ENCODE peak calls at places on chromosomes 4 and X, in five cellular contexts. Q is stimulated activated CD4-positive, alpha-beta T cell treated with anti-CD3 and anti-CD28 coated beads, Interleukin-4, amount 100 ng/mL, for 24 hours; X is natural killer cell treated with Interleukin-12 subunit alpha and Interleukin-12 subunit beta and Interleukin-15 and Interleukin-18, amount 100 ng/mL, for 72 hours; M is activated T-helper 1 cell treated with anti-CD3 and anti-CD28 coated beads, Interleukin-2, amount 50 U/mL, for 16 hours; F is lower lobe of right lung. B is an unnamed sample.

GRCh38 chr4:25813705-25814104 is 49.1 kb downstream of the SEL1L3 start:
- DNase-seq in Q (no peak), X (no peak), M (no peak), F (no peak), B (no peak)

GRCh38 chrX:38807873-38808272 is 6.6 kb downstream of the MID1IP1 start:
- DNase-seq in Q (no peak), X (no peak), M (no peak), F (no peak), B (no peak)

GRCh38 chr4:37244583-37245390 is at the start of gene NWD2:
- DNase-seq in Q (no peak), X (no peak), M (no peak), F (peak), B (peak)

GRCh38 chr4:110062166-110062565 is 136.2 kb downstream of the ELOVL6 start:
- DNase-seq in Q (no peak), X (no peak), M (no peak), F (no peak), B (no peak)

GRCh38 chrX:110282922-110283321 is 35.0 kb downstream of the AMMECR1 start:
- DNase-seq in Q (no peak), X (no peak), M (no peak), F (no peak), B (no peak)

GRCh38 chrX:33726281-33727160 is 405.6 kb downstream of the FAM47A start:
- DNase-seq in Q (no peak), X (no peak), M (no peak), F (peak), B (no peak)

GRCh38 chr4:72505314-72505744 is 63.7 kb downstream of the ADAMTS3 start:
- DNase-seq in Q (no peak), X (no peak), M (no peak), F (no peak), B (peak)

GRCh38 chr4:142091085-142091513 is 454.7 kb downstream of the IL15 start:
- DNase-seq in Q (no peak), X (no peak), M (no peak), F (no peak), B (no peak)

GRCh38 chrX:17579021-17579420 is 158.3 kb upstream of the SCML1 start:
- DNase-seq in Q (no peak), X (no peak), M (no peak), F (no peak), B (no peak)

GRCh38 chrX:18457000-18457399 is 31.6 kb downstream of the CDKL5 start:
- DNase-seq in Q (no peak), X (no peak), M (no peak), F (no peak), B (no peak)

GRCh38 chr4:21801661-21802355 is 146.8 kb downstream of the KCNIP4 start:
- DNase-seq in Q (no peak), X (no peak), M (no peak), F (no peak), B (no peak)

GRCh38 chr4:165971941-165972340 is 98.9 kb downstream of the TLL1 start:
- DNase-seq in Q (no peak), X (no peak), M (no peak), F (no peak), B (no peak)

GRCh38 chrX:69257504-69258127 is 92.4 kb upstream of the PJA1 start:
- DNase-seq in Q (no peak), X (no peak), M (no peak), F (no peak), B (no peak)

GRCh38 chr4:182478475-182478874 is 235.3 kb downstream of the TENM3 start:
- DNase-seq in Q (no peak), X (no peak), M (no peak), F (no peak), B (peak)

GRCh38 chrX:133992877-133993276 is 7.5 kb upstream of the GPC3 start:
- DNase-seq in Q (no peak), X (no peak), M (no peak), F (no peak), B (no peak)

GRCh38 chr4:7414736-7415510 is 19.8 kb downstream of the PSAPL1 start:
- DNase-seq in Q (no peak), X (no peak), M (no peak), F (no peak), B (no peak)

GRCh38 chr4:118869808-118870342 is 18.8 kb upstream of the SYNPO2 start:
- DNase-seq in Q (no peak), X (no peak), M (no peak), F (no peak), B (no peak)

B was measured in NCI-H526 treated with DMSO at 0.1 percent for 48 hours.